ENCODE peak calls at places on chromosomes 13 and 19, in eight cellular contexts. L is heart left ventricle, K is astrocyte of the spinal cord, N is left ventricle myocardium inferior, O is RWPE1, M is omental fat pad, E is mesothelial cell of epicardium, B is GM12864. J is an unnamed sample.

GRCh38 chr13:113758651-113759524 is at the start of gene TMEM255B:
- DNase-seq in L (peak), K (peak), N (peak), O (peak), M (peak), E (peak), B (no peak), J (peak)

GRCh38 chr13:81916471-81916870 is 1575.5 kb upstream of the SPRY2 start:
- DNase-seq in L (no peak), K (peak), N (no peak), O (no peak), M (no peak), E (no peak), B (no peak), J (peak)

GRCh38 chr13:94548382-94549240 is 47.3 kb downstream of the TGDS start:
- DNase-seq in L (peak), K (peak), N (peak), O (peak), M (peak), E (no peak), B (peak), J (no peak)

GRCh38 chr13:80463673-80464352 is 122.9 kb upstream of the SPRY2 start:
- DNase-seq in L (peak), K (no peak), N (no peak), O (no peak), M (no peak), E (no peak), B (no peak), J (peak)

GRCh38 chr19:46529622-46530451 is 34.2 kb upstream of the PNMA8B start:
- DNase-seq in L (peak), K (peak), N (peak), O (peak), M (peak), E (peak), B (no peak), J (peak)

GRCh38 chr19:42032428-42032827 is 37.6 kb downstream of the GRIK5 start:
- DNase-seq in L (no peak), K (no peak), N (no peak), O (no peak), M (no peak), E (no peak), B (no peak), J (no peak)

GRCh38 chr13:79457948-79458347 is 23.0 kb upstream of the NDFIP2 start:
- DNase-seq in L (no peak), K (peak), N (no peak), O (peak), M (no peak), E (no peak), B (no peak), J (peak)

GRCh38 chr19:3544742-3545668 is 6.0 kb downstream of the TEKTIP1 start:
- DNase-seq in L (peak), K (peak), N (peak), O (peak), M (peak), E (peak), B (no peak), J (peak)

GRCh38 chr13:33761744-33762143 is 56.2 kb upstream of the RFC3 start:
- DNase-seq in L (no peak), K (peak), N (no peak), O (peak), M (no peak), E (no peak), B (no peak), J (peak)

GRCh38 chr13:54373211-54373610 is 1344.6 kb downstream of the OLFM4 start:
- DNase-seq in L (no peak), K (no peak), N (no peak), O (no peak), M (no peak), E (no peak), B (no peak), J (no peak)

GRCh38 chr19:40245506-40246128 is 19.1 kb upstream of the CCNP start:
- DNase-seq in L (no peak), K (no peak), N (no peak), O (no peak), M (no peak), E (no peak), B (no peak), J (no peak)

GRCh38 chr19:8158411-8159074 is 9.2 kb upstream of the FBN3 start:
- DNase-seq in L (peak), K (peak), N (no peak), O (peak), M (no peak), E (no peak), B (peak), J (peak)

GRCh38 chr19:4284176-4284958 is 5.3 kb downstream of the SHD start:
- DNase-seq in L (no peak), K (no peak), N (no peak), O (peak), M (no peak), E (no peak), B (no peak), J (peak)

GRCh38 chr19:1354496-1355257 is 29.0 kb upstream of the NDUFS7 start:
- DNase-seq in L (peak), K (peak), N (peak), O (peak), M (peak), E (peak), B (peak), J (peak)

GRCh38 chr13:79901336-79901735 is 420.4 kb downstream of the NDFIP2 start:
- DNase-seq in L (no peak), K (no peak), N (no peak), O (peak), M (no peak), E (no peak), B (no peak), J (peak)

DNA sequence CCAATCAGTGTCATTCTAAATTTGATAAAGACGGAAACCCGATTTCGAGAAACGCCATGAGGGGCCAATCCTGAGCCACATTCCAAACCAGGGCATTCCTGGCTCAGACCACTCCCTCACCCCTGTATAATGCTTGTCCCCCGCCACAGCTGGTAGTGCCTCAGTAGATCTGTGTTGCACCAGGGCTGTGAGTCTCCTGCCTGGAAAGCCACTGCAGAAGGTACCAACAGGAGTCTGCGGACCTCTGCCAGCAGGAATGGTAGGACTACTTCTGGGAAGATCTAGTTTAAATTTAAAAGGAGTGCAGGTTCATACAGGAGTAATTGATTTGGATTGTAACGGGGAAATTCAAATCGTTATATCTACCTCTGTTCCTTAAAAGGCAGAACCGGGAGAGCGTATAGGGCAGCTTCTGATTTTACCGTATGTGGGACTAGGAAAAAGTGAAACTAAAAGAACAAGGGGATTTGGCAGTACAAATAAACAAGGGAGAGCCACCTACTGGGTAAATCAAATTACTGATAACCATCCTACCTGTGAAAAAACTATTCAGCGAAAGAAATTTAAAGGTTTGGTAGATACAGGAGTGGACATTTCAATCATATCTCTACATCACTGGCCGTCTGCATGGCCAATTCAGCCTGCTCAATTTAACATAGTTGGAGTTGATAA is 20.8 kb upstream of the ZNF266 start:
- DNase-seq in L (no peak), K (no peak), N (no peak), O (no peak), M (no peak), E (no peak), B (no peak), J (no peak)
- TF ChIP-seq CTCF in L (no peak), K (no peak), N (no peak), O (no peak), M (no peak), E (no peak), B (no peak), J (no peak)

GRCh38 chr19:14782978-14783545 is 4.7 kb upstream of the ADGRE2 start:
- DNase-seq in L (no peak), K (no peak), N (no peak), O (no peak), M (no peak), E (no peak), B (no peak), J (no peak)

GRCh38 chr19:14786421-14786851 is 8.1 kb upstream of the ADGRE2 start:
- DNase-seq in L (peak), K (no peak), N (no peak), O (peak), M (no peak), E (no peak), B (no peak), J (peak)
- TF ChIP-seq CTCF in L (peak), K (peak), N (peak), O (peak), M (no peak), E (no peak), B (peak), J (peak)

DNA sequence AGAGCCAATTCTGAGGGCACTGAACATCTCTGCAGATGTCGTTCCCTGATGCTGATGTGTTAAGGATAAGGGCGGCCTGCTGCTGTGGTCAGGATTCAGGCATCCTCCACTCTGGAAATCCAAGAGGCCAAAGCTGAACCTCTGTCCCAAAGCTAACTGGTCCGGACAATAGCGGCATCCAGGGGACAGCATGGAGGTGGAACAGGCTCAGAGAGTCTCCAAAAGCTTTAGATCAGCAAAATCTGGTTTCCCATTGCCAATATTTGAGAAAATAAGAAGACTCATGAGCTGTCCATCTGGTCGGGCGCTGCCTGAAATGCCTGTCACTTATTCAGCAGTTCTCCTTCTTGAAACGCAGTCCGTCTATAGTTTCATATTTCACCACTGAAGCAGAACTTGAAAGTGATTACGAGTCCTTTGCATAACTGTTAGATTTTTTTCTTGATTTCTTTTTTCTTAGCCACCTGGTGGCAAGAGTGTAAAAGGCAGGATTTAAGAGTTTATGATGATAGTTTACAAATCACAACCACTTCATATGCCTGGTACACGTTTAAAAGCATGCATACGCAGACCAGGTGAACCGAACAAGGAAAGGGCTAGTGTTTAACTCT is 45.9 kb downstream of the GGACT start:
- DNase-seq in L (no peak), K (peak), N (no peak), O (peak), M (no peak), E (no peak), B (peak), J (peak)
- TF ChIP-seq CTCF in L (no peak), K (peak), N (peak), O (peak), M (peak), E (peak), B (peak), J (peak)

GRCh38 chr19:38071647-38072046 is 152.4 kb downstream of the DPF1 start:
- DNase-seq in L (no peak), K (no peak), N (no peak), O (no peak), M (no peak), E (no peak), B (no peak), J (no peak)

GRCh38 chr19:38070573-38070972 is 153.4 kb downstream of the DPF1 start:
- DNase-seq in L (no peak), K (peak), N (no peak), O (peak), M (no peak), E (no peak), B (no peak), J (peak)

GRCh38 chr19:38072776-38073411 is 151.1 kb downstream of the DPF1 start:
- DNase-seq in L (no peak), K (peak), N (no peak), O (no peak), M (no peak), E (no peak), B (no peak), J (no peak)

GRCh38 chr19:38076337-38076736 is 147.7 kb downstream of the DPF1 start:
- DNase-seq in L (no peak), K (no peak), N (no peak), O (no peak), M (no peak), E (no peak), B (no peak), J (no peak)

DNA sequence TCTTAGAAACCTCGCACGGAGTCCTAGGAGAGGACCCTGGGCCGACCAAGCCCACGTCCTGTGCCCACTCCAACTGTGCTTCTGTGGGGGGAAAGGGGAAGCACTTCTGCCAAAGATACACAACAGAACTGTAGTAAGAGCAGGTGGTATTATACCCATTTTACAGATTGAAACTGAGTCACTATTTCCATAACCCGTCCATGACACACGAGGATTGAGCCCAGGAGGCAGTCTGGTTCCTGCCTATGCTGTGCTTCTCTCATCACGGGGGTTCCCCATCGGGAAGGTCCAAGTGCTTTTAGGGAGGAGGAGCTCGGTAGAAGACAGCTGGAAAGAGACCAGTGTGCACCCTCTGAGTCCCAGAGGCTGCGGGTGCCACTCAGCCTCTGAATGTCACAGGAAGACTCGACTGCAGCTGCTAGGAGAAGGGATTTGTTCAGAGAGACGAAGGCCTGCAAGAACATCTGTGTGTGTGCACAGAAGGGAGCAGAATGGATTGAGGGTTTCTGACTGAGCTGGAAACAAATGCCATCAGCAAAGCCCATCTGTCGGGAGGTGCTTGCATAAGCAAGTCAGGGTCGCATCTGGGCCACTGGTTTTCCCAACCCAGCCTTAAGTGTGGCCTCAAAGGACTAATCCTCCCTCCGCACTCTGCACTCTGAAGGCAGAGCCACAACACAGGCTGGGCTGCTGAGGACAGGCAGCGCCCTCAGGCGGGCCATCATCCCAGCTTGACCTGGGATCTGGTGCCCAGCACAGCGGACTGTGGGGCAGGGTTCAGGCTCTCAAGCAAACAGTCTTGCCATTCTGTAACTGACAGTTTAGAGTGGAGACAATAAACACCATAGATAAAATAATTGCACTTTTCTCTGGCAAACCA is 150.0 kb downstream of the DPF1 start:
- DNase-seq in L (no peak), K (no peak), N (no peak), O (no peak), M (no peak), E (no peak), B (no peak), J (no peak)
- TF ChIP-seq CTCF in L (no peak), K (no peak), N (no peak), O (no peak), M (no peak), E (no peak), B (no peak), J (no peak)

GRCh38 chr13:71240906-71241305 is 626.1 kb downstream of the DACH1 start:
- DNase-seq in L (no peak), K (peak), N (no peak), O (no peak), M (no peak), E (no peak), B (no peak), J (peak)
- TF ChIP-seq CTCF in L (peak), K (peak), N (peak), O (peak), M (no peak), E (no peak), B (peak), J (peak)

DNA sequence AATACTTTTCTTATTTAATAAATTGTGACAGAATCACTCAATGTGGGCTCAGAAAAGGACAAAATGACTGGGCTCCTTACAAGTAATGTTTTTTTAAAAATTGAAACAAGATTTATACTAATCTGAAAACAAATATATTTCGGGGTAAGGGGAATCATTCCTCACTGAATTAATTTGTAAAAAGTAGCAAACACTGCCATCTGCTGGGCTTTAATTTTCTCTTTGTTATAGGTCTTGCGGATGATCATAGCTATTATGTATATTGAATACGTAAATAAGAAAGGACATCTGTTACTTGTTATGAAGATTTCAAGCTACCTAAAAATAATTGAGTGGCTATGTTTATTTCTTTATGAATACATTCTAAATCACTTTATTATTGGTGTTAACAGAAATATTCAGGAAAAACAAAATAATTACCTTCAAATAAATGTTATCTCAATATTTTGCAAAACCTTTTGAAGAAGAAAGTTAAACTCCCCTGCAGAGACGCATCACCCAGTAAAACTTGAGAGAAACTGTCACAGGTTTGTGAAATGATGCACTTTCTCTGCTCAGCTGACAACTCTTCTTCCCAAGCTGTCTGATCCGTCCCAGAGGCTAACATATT is 17.8 kb upstream of the ENOX1 start:
- DNase-seq in L (no peak), K (peak), N (no peak), O (peak), M (no peak), E (no peak), B (peak), J (peak)
- TF ChIP-seq CTCF in L (peak), K (peak), N (peak), O (peak), M (no peak), E (peak), B (peak), J (peak)

GRCh38 chr19:18726846-18727245 is 43.4 kb downstream of the CRTC1 start:
- DNase-seq in L (no peak), K (no peak), N (no peak), O (no peak), M (no peak), E (no peak), B (no peak), J (no peak)

GRCh38 chr19:18733196-18733647 is 49.7 kb downstream of the CRTC1 start:
- DNase-seq in L (peak), K (peak), N (peak), O (no peak), M (no peak), E (no peak), B (no peak), J (no peak)

GRCh38 chr19:18731562-18732008 is 48.1 kb downstream of the CRTC1 start:
- DNase-seq in L (no peak), K (no peak), N (no peak), O (peak), M (no peak), E (no peak), B (no peak), J (peak)

GRCh38 chr19:18729933-18730530 is 46.6 kb downstream of the CRTC1 start:
- DNase-seq in L (no peak), K (no peak), N (no peak), O (no peak), M (no peak), E (no peak), B (no peak), J (no peak)

DNA sequence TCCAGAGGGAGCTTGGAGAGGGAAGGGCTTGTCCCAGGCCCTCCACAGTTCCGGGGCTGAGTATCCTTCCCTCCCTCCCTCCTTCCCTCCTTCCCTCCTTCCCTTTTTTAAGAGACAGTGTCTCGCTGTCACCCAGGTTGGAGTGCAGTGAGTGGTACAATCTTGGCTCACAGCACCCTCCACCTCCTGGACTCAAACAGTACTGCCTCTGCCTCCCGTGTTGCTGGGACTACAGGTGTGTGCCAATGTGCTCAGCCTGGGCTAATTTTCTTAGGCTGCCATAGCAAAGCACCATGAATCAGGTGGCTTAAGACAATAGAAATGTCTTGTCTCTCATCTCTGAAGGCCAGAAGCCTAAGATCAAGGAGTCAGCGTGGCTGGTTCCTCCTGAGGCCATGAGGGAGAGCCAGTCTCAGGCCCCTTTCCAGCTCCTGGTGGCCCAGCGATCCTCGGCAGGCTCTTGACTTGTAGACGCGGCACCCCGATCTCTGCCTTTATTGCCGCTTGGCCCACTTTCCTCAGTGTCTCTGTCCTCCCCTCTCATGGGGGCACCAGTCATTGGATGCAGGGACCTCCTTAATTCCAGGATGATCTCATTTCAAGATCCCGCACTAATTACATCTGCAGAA is 47.5 kb downstream of the CRTC1 start:
- DNase-seq in L (no peak), K (no peak), N (no peak), O (no peak), M (no peak), E (no peak), B (no peak), J (peak)
- TF ChIP-seq CTCF in L (no peak), K (no peak), N (no peak), O (no peak), M (no peak), E (no peak), B (peak), J (no peak)